ENCODE peak calls at places on chromosomes 11 and 22, in ten cellular contexts. I, K, C, L, T, J, E, A, X and N are unnamed samples.

GRCh38 chr11:20770421-20770935 is 101.1 kb downstream of the NELL1 start:
- DNase-seq in I (no peak), K (no peak), C (no peak), L (no peak), T (no peak), J (no peak), E (no peak), A (peak), X (no peak), N (no peak)

GRCh38 chr22:30195245-30196140 is 51.1 kb downstream of the LIF start:
- DNase-seq in I (peak), K (no peak), C (no peak), L (no peak), T (no peak), J (no peak), E (peak), A (no peak), X (no peak), N (no peak)

GRCh38 chr22:25170426-25170980 is 29.2 kb upstream of the CRYBB3 start:
- DNase-seq in I (no peak), K (no peak), C (peak), L (no peak), T (no peak), J (no peak), E (no peak), A (no peak), X (no peak), N (no peak)

GRCh38 chr11:122981388-122982264 is at the start of gene BSX:
- DNase-seq in I (peak), K (peak), C (no peak), L (peak), T (no peak), J (peak), E (peak), A (peak), X (peak), N (no peak)

GRCh38 chr22:35589071-35589735 is 27.9 kb downstream of the MB start:
- DNase-seq in I (peak), K (no peak), C (no peak), L (no peak), T (no peak), J (no peak), E (no peak), A (no peak), X (no peak), N (no peak)

GRCh38 chr11:19963697-19964340 is 196.5 kb downstream of the DBX1 start:
- DNase-seq in I (no peak), K (peak), C (no peak), L (no peak), T (no peak), J (no peak), E (no peak), A (no peak), X (no peak), N (no peak)

GRCh38 chr11:67572747-67573419 is 10.7 kb upstream of the GSTP1 start:
- DNase-seq in I (peak), K (no peak), C (no peak), L (no peak), T (no peak), J (no peak), E (peak), A (peak), X (peak), N (peak)

GRCh38 chr11:8356731-8357504 is 93.2 kb upstream of the LMO1 start:
- DNase-seq in I (peak), K (no peak), C (no peak), L (no peak), T (no peak), J (no peak), E (no peak), A (no peak), X (no peak), N (peak)

GRCh38 chr11:112797072-112797471 is 164.1 kb upstream of the NCAM1 start:
- DNase-seq in I (no peak), K (no peak), C (no peak), L (no peak), T (no peak), J (no peak), E (no peak), A (no peak), X (peak), N (no peak)

GRCh38 chr11:12599408-12600143 is 74.6 kb upstream of the TEAD1 start:
- DNase-seq in I (no peak), K (peak), C (peak), L (peak), T (no peak), J (no peak), E (peak), A (peak), X (peak), N (peak)

GRCh38 chr22:28429711-28430110 is 249.9 kb downstream of the TTC28 start:
- DNase-seq in I (no peak), K (no peak), C (no peak), L (no peak), T (no peak), J (no peak), E (no peak), A (no peak), X (no peak), N (no peak)

GRCh38 chr11:45662665-45663485 is 2.5 kb downstream of the CHST1 start:
- DNase-seq in I (peak), K (peak), C (no peak), L (no peak), T (no peak), J (no peak), E (peak), A (peak), X (no peak), N (no peak)

GRCh38 chr11:128525411-128526243 is 61.7 kb downstream of the ETS1 start:
- DNase-seq in I (peak), K (no peak), C (no peak), L (no peak), T (no peak), J (no peak), E (no peak), A (no peak), X (peak), N (no peak)

GRCh38 chr11:85098996-85099395 is 528.1 kb downstream of the DLG2 start:
- DNase-seq in I (peak), K (no peak), C (no peak), L (no peak), T (no peak), J (no peak), E (no peak), A (no peak), X (no peak), N (no peak)

GRCh38 chr11:91244921-91245320 is 979.7 kb upstream of the FAT3 start:
- DNase-seq in I (no peak), K (no peak), C (no peak), L (no peak), T (no peak), J (no peak), E (no peak), A (no peak), X (no peak), N (no peak)

GRCh38 chr22:23424031-23424430 is 156.1 kb downstream of the IGLL1 start:
- DNase-seq in I (no peak), K (no peak), C (no peak), L (no peak), T (no peak), J (no peak), E (no peak), A (no peak), X (no peak), N (no peak)

GRCh38 chr22:42356547-42356946 is 75.7 kb downstream of the NFAM1 start:
- DNase-seq in I (no peak), K (no peak), C (no peak), L (no peak), T (no peak), J (no peak), E (no peak), A (no peak), X (no peak), N (no peak)

GRCh38 chr11:41498726-41499125 is 39.3 kb upstream of the LRRC4C start:
- DNase-seq in I (no peak), K (no peak), C (no peak), L (no peak), T (no peak), J (no peak), E (peak), A (peak), X (no peak), N (no peak)

GRCh38 chr11:62242021-62242420 is at the start of gene SCGB1D2:
- DNase-seq in I (no peak), K (no peak), C (no peak), L (no peak), T (no peak), J (no peak), E (no peak), A (no peak), X (peak), N (peak)

GRCh38 chr11:75781296-75781695 is 12.7 kb downstream of the DGAT2 start:
- DNase-seq in I (no peak), K (no peak), C (no peak), L (no peak), T (no peak), J (no peak), E (no peak), A (no peak), X (no peak), N (no peak)